ENCODE peak calls at places on chromosome X, in eight cellular contexts. D, E, S, B, U, V, T and F are unnamed samples.

GRCh38 chrX:119503484-119503861 is 35.2 kb downstream of the SLC25A5 start:
- DNase-seq in E (no peak), T (no peak), V (peak; percentile 90), D (no peak), B (peak; percentile 90), U (peak; percentile 51), S (no peak), F (peak; percentile 89)

GRCh38 chrX:7139202-7140081 is 8.1 kb upstream of the STS start:
- DNase-seq in D (no peak), E (no peak), U (no peak), S (no peak), B (peak; percentile 77), T (no peak), V (peak; percentile 85), F (no peak)

GRCh38 chrX:20294284-20294683 is 27.6 kb upstream of the RPS6KA3 start:
- DNase-seq in U (no peak), D (no peak), S (no peak), T (no peak), B (no peak), E (no peak), V (no peak), F (no peak)

GRCh38 chrX:10633722-10634121 is 13.3 kb upstream of the MID1 start:
- DNase-seq in B (peak; percentile 91), E (no peak), U (peak; percentile 79), V (peak; percentile 86), T (no peak), S (no peak), D (no peak), F (no peak)

GRCh38 chrX:78029663-78030062 is 60.2 kb upstream of the PGAM4 start:
- DNase-seq in E (no peak), D (no peak), U (peak; percentile 59), V (peak; percentile 52), S (peak; percentile 76), B (peak; percentile 41), T (no peak), F (peak; percentile 75)

GRCh38 chrX:128927363-128927762 is 595.9 kb downstream of the SMARCA1 start:
- DNase-seq in D (no peak), B (no peak), V (no peak), T (no peak), E (no peak), U (no peak), S (no peak), F (no peak)

GRCh38 chrX:38807873-38808272 is 6.6 kb downstream of the MID1IP1 start:
- DNase-seq in D (no peak), E (no peak), T (no peak), S (no peak), V (peak; percentile 16), U (no peak), B (no peak), F (no peak)

GRCh38 chrX:155632424-155633100 is 19.8 kb upstream of the TMLHE start:
- DNase-seq in D (no peak), V (peak; percentile 4), S (no peak), T (no peak), U (peak; percentile 53), B (peak; percentile 18), E (no peak), F (peak; percentile 12)

GRCh38 chrX:101057095-101057714 is 5.3 kb upstream of the TRMT2B start:
- DNase-seq in B (peak; percentile 76), E (no peak), U (no peak), S (peak; percentile 48), V (peak; percentile 64), T (no peak), D (no peak), F (no peak)

GRCh38 chrX:103343105-103343504 is 13.1 kb downstream of the TCEAL7 start:
- DNase-seq in B (peak; percentile 66), U (peak; percentile 58), T (no peak), V (peak; percentile 59), E (peak; percentile 32), S (peak; percentile 76), D (no peak), F (peak; percentile 57)

GRCh38 chrX:40439625-40440532 is 140.9 kb upstream of the ATP6AP2 start:
- DNase-seq in T (no peak), D (no peak), V (no peak), S (no peak), B (no peak), E (no peak), U (no peak), F (no peak)

GRCh38 chrX:7891928-7892327 is 35.3 kb downstream of the PNPLA4 start:
- DNase-seq in D (no peak), V (no peak), T (no peak), S (no peak), U (no peak), B (no peak), E (no peak), F (no peak)

GRCh38 chrX:154428176-154429171 is at the start of gene ATP6AP1:
- DNase-seq in U (peak; percentile 97), D (peak; percentile 86), T (no peak), E (peak; percentile 87), B (peak; percentile 94), V (peak; percentile 93), S (peak; percentile 95), F (peak; percentile 95)